ENCODE peak calls at places on chromosome 7, in ten cellular contexts. R is HepG2, Z is ascending aorta, Y is heart left ventricle, C is GM12865, D is pancreas, M is ovary, U is HFF-Myc, V is left ventricle myocardium inferior, O is heart right ventricle. K is an unnamed sample.

GRCh38 chr7:47952224-47952623 is 4.0 kb upstream of the PKD1L1 start:
- DNase-seq in Z (peak; percentile 5), Y (no peak), D (no peak), R (no peak), C (no peak), U (no peak), V (no peak), O (no peak), M (no peak), K (no peak)

GRCh38 chr7:111833461-111833860 is 271.2 kb upstream of the IMMP2L start:
- DNase-seq in Y (no peak), O (no peak), R (no peak), Z (no peak), C (no peak), M (no peak), U (no peak), V (no peak), D (no peak), K (no peak)

GRCh38 chr7:4610768-4611467 is 71.2 kb upstream of the FOXK1 start:
- DNase-seq in M (peak; percentile 67), C (peak; percentile 75), Y (no peak), O (peak; percentile 66), D (peak; percentile 24), V (no peak), U (no peak), R (peak; percentile 74), Z (peak; percentile 74), K (peak; percentile 45)

GRCh38 chr7:16644624-16644986 is 949 bp downstream of the ANKMY2 start:
- DNase-seq in D (peak; percentile 48), M (no peak), O (peak; percentile 37), R (peak; percentile 9), Z (peak; percentile 79), U (no peak), V (peak; percentile 48), C (peak; percentile 13), Y (peak; percentile 76), K (no peak)

GRCh38 chr7:24580283-24580946 is 7.2 kb downstream of the PALS2 start:
- DNase-seq in Z (no peak), O (no peak), M (no peak), V (no peak), U (no peak), R (peak; percentile 43), C (no peak), D (no peak), Y (no peak), K (no peak)

GRCh38 chr7:101932053-101932452 is 114.6 kb downstream of the CUX1 start:
- DNase-seq in M (no peak), V (no peak), R (no peak), C (no peak), Y (no peak), O (no peak), Z (no peak), U (no peak), D (no peak), K (no peak)

GRCh38 chr7:13897825-13898224 is 91.6 kb downstream of the ETV1 start:
- DNase-seq in Y (no peak), V (no peak), M (no peak), C (no peak), U (no peak), D (no peak), Z (no peak), R (no peak), O (no peak), K (no peak)

GRCh38 chr7:23597908-23598224 is 684 bp downstream of the CCDC126 start:
- DNase-seq in U (no peak), Z (no peak), O (no peak), D (no peak), C (no peak), V (no peak), Y (no peak), M (no peak), R (no peak), K (no peak)

GRCh38 chr7:39433550-39433949 is 132.7 kb upstream of the YAE1 start:
- DNase-seq in Z (no peak), D (no peak), Y (no peak), M (no peak), C (no peak), V (no peak), O (no peak), R (no peak), U (no peak), K (no peak)

GRCh38 chr7:112185005-112185834 is 21.0 kb downstream of the DOCK4 start:
- DNase-seq in U (no peak), Z (no peak), C (no peak), D (no peak), Y (no peak), V (no peak), R (no peak), O (no peak), M (no peak), K (no peak)

GRCh38 chr7:87474046-87474445 is 1.4 kb downstream of the ABCB4 start:
- DNase-seq in D (no peak), Z (no peak), C (peak; percentile 22), V (no peak), R (no peak), O (no peak), U (no peak), M (no peak), Y (no peak), K (no peak)

GRCh38 chr7:132998763-132999162 is 83.1 kb downstream of the CHCHD3 start:
- DNase-seq in D (no peak), Y (no peak), U (no peak), Z (no peak), V (no peak), R (no peak), M (no peak), O (no peak), C (no peak), K (no peak)

GRCh38 chr7:47725031-47725780 is 143.3 kb upstream of the TNS3 start:
- DNase-seq in V (no peak), O (no peak), C (no peak), M (no peak), Z (no peak), U (no peak), D (no peak), R (peak; percentile 47), Y (no peak), K (no peak)

GRCh38 chr7:132578050-132578370 is 1.7 kb upstream of the PLXNA4 start:
- DNase-seq in M (no peak), V (no peak), Z (no peak), C (no peak), R (no peak), D (no peak), U (no peak), Y (no peak), O (no peak), K (no peak)

GRCh38 chr7:30252885-30253795 is 31.3 kb upstream of the ZNRF2 start:
- DNase-seq in M (no peak), Z (no peak), D (peak; percentile 72), Y (peak; percentile 70), O (peak; percentile 72), V (peak; percentile 66), U (no peak), C (no peak), R (no peak), K (no peak)

GRCh38 chr7:121366852-121367431 is 29.2 kb downstream of the FAM3C start:
- DNase-seq in V (no peak), U (no peak), O (no peak), Z (no peak), R (peak; percentile 18), D (no peak), M (peak; percentile 23), C (peak; percentile 56), Y (no peak), K (no peak)
- TF ChIP-seq CTCF in V (peak; percentile 87), U (peak; percentile 52), O (peak; percentile 74), Z (peak; percentile 68), R (peak; percentile 61), D (peak; percentile 48), M (peak; percentile 39), C (peak; percentile 47), Y (peak; percentile 78), K (peak; percentile 80)

GRCh38 chr7:43332193-43332796 is 219.8 kb downstream of the HECW1 start:
- DNase-seq in C (no peak), M (no peak), U (no peak), D (no peak), Y (no peak), O (no peak), V (no peak), Z (no peak), R (no peak), K (no peak)
- TF ChIP-seq CTCF in C (no peak), M (no peak), U (no peak), D (no peak), Y (no peak), O (no peak), V (no peak), Z (no peak), R (no peak), K (no peak)

DNA sequence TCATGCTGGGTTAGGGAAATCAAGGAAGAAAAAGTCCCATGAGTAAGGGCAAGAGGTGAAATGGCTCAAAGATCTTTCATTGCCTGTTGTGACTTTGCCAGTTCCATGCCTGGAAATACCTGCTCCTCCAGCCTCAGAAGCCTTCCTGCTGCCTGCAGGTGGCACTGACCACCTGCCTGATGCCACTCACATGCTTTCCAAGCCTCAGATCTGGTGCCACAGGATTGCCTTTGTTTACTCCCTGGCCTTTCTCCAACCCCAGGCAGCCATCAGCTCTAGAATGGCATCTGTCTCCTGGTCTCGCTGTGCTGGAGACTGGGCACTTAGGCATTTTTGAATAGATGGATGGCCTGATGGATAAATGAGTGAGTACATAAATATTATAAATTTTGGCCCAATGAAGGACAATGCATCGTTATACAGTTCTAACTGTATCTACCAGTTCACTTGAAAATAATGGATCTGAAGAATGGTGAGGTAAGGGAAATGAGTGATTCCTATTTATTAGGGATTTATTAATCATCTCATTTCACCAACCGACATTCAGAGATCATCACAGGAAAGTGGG is 657.2 kb downstream of the INHBA start:
- DNase-seq in U (no peak), V (no peak), C (peak; percentile 18), M (no peak), O (no peak), R (peak; percentile 3), Y (no peak), D (no peak), Z (no peak), K (no peak)
- TF ChIP-seq CTCF in U (no peak), V (no peak), C (peak; percentile 27), M (no peak), O (no peak), R (peak; percentile 43), Y (no peak), D (no peak), Z (no peak), K (peak; percentile 42)

GRCh38 chr7:149316606-149317005 is 54.6 kb downstream of the ZNF783 start:
- DNase-seq in O (no peak), Z (no peak), U (no peak), C (no peak), D (no peak), V (no peak), M (no peak), Y (no peak), R (no peak), K (no peak)

GRCh38 chr7:149320313-149321124 is 58.5 kb downstream of the ZNF783 start:
- DNase-seq in D (no peak), V (no peak), Y (no peak), R (no peak), Z (no peak), U (no peak), M (no peak), O (no peak), C (no peak), K (no peak)

GRCh38 chr7:149319376-149319775 is 57.4 kb downstream of the ZNF783 start:
- DNase-seq in Y (no peak), M (no peak), R (no peak), C (no peak), V (no peak), Z (no peak), O (no peak), U (no peak), D (no peak), K (no peak)

GRCh38 chr7:149321978-149322541 is 60.1 kb downstream of the ZNF783 start:
- DNase-seq in O (no peak), Y (no peak), U (no peak), C (no peak), M (no peak), V (no peak), Z (no peak), R (no peak), D (no peak), K (no peak)

GRCh38 chr7:149317986-149318672 is 56.1 kb downstream of the ZNF783 start:
- DNase-seq in Z (no peak), C (no peak), R (no peak), M (no peak), D (no peak), U (no peak), Y (no peak), O (no peak), V (no peak), K (no peak)
- TF ChIP-seq CTCF in Z (no peak), C (no peak), R (no peak), M (no peak), D (no peak), U (peak; percentile 17), Y (no peak), O (no peak), V (no peak), K (no peak)